ENCODE peak calls at places on chromosomes 1 and 21, in six cellular contexts. V is cardiac fibroblast, J is keratinocyte, D is stomach, Y is tibial nerve, G is body of pancreas. X is an unnamed sample.

GRCh38 chr1:20472860-20473711 is 12.9 kb downstream of the CAMK2N1 start:
- DNase-seq in Y (no peak), G (peak), J (no peak), D (peak), V (peak), X (peak)

GRCh38 chr1:62131093-62131725 is 63.4 kb upstream of the L1TD1 start:
- DNase-seq in J (no peak), Y (peak), D (peak), G (peak), V (peak), X (peak)

GRCh38 chr1:204296431-204296988 is 63.2 kb downstream of the PLEKHA6 start:
- DNase-seq in G (no peak), Y (no peak), D (no peak), J (no peak), V (peak), X (peak)

GRCh38 chr1:23492132-23492720 is 8.2 kb upstream of the ASAP3 start:
- DNase-seq in G (no peak), J (no peak), V (no peak), D (no peak), Y (no peak), X (no peak)

GRCh38 chr1:167136191-167136614 is 42.3 kb downstream of the STYXL2 start:
- DNase-seq in V (peak), J (no peak), Y (no peak), D (no peak), G (no peak), X (peak)

GRCh38 chr1:54135436-54136120 is 17.2 kb downstream of the CDCP2 start:
- DNase-seq in D (no peak), G (no peak), V (no peak), J (no peak), Y (no peak), X (peak)

GRCh38 chr1:178532392-178532791 is 19.5 kb downstream of the TEX35 start:
- DNase-seq in Y (peak), J (no peak), V (peak), D (peak), G (peak), X (peak)

GRCh38 chr1:239574112-239574511 is 187.7 kb downstream of the CHRM3 start:
- DNase-seq in V (no peak), D (no peak), J (no peak), G (no peak), Y (no peak), X (no peak)

GRCh38 chr1:145918992-145919939 is 749 bp upstream of the PEX11B start:
- DNase-seq in G (peak), J (no peak), D (peak), V (peak), Y (peak), X (peak)

GRCh38 chr1:29783501-29784275 is 547.4 kb downstream of the PTPRU start:
- DNase-seq in Y (no peak), D (no peak), V (no peak), J (no peak), G (no peak), X (no peak)

GRCh38 chr1:231808990-231809389 is 182.4 kb downstream of the DISC1 start:
- DNase-seq in Y (no peak), J (no peak), G (no peak), D (no peak), V (peak), X (peak)

GRCh38 chr1:228012555-228012954 is 5.8 kb downstream of the WNT3A start:
- DNase-seq in V (no peak), J (no peak), D (no peak), G (no peak), Y (no peak), X (no peak)

GRCh38 chr21:35932232-35932911 is 128.0 kb downstream of the SETD4 start:
- DNase-seq in J (peak), Y (peak), D (no peak), V (peak), G (peak), X (peak)

GRCh38 chr1:77283701-77284425 is 2.0 kb downstream of the AK5 start:
- DNase-seq in Y (no peak), D (no peak), J (no peak), V (no peak), G (no peak), X (peak)

GRCh38 chr1:77313491-77313890 is 31.7 kb downstream of the AK5 start:
- DNase-seq in Y (no peak), D (peak), V (peak), J (no peak), G (no peak), X (peak)

GRCh38 chr1:1075148-1075935 is 1.2 kb upstream of the RNF223 start:
- DNase-seq in Y (no peak), D (no peak), J (no peak), V (no peak), G (no peak), X (no peak)

GRCh38 chr1:84691139-84691783 is 1.0 kb upstream of the SSX2IP start:
- DNase-seq in V (no peak), J (no peak), G (no peak), D (no peak), Y (no peak), X (no peak)

GRCh38 chr1:35324486-35324885 is 56.0 kb downstream of the ZMYM4 start:
- DNase-seq in D (no peak), V (peak), G (no peak), Y (no peak), J (no peak), X (peak)

GRCh38 chr1:31795801-31796621 is 19.8 kb downstream of the SPOCD1 start:
- DNase-seq in Y (no peak), V (peak), G (no peak), J (no peak), D (peak), X (peak)

GRCh38 chr1:221035680-221036153 is 156.5 kb downstream of the HLX start:
- DNase-seq in D (no peak), G (no peak), J (no peak), V (peak), Y (no peak), X (peak)

GRCh38 chr1:1671365-1672119 is 12.7 kb upstream of the CDK11B start:
- DNase-seq in D (peak), J (no peak), Y (no peak), G (no peak), V (no peak), X (no peak)

GRCh38 chr1:101251504-101251903 is 14.7 kb downstream of the S1PR1 start:
- DNase-seq in G (no peak), D (no peak), J (no peak), Y (no peak), V (no peak), X (no peak)

GRCh38 chr1:39205102-39205780 is 746 bp downstream of the MACF1 start:
- DNase-seq in J (no peak), G (no peak), V (peak), Y (peak), D (peak), X (peak)

GRCh38 chr1:104665300-104665699 is 915.6 kb downstream of the AMY1C start:
- DNase-seq in Y (no peak), V (no peak), D (no peak), G (no peak), J (no peak), X (no peak)

GRCh38 chr1:227789042-227789880 is 26.2 kb upstream of the PRSS38 start:
- DNase-seq in V (no peak), D (no peak), Y (peak), G (no peak), J (no peak), X (peak)

GRCh38 chr1:66207484-66207883 is 326.5 kb upstream of the SGIP1 start:
- DNase-seq in Y (no peak), J (no peak), G (no peak), D (no peak), V (peak), X (peak)

GRCh38 chr1:155093938-155094621 is 15.4 kb downstream of the EFNA3 start:
- DNase-seq in G (no peak), D (no peak), Y (peak), J (no peak), V (peak), X (peak)

GRCh38 chr1:112744019-112744578 is 29.0 kb upstream of the PPM1J start:
- DNase-seq in D (no peak), J (no peak), Y (no peak), G (peak), V (peak), X (peak)

GRCh38 chr1:111620412-111620971 is 903 bp downstream of the RAP1A start:
- DNase-seq in J (no peak), G (no peak), Y (no peak), V (no peak), D (no peak), X (no peak)

GRCh38 chr1:182869241-182869666 is 30.1 kb downstream of the DHX9 start:
- DNase-seq in D (no peak), Y (no peak), J (no peak), V (no peak), G (no peak), X (no peak)

GRCh38 chr1:3587133-3587733 is 24.1 kb downstream of the MEGF6 start:
- DNase-seq in V (no peak), G (no peak), Y (no peak), D (peak), J (no peak), X (peak)

GRCh38 chr1:153968972-153969371 is 1.3 kb downstream of the CREB3L4 start:
- DNase-seq in D (no peak), Y (no peak), V (no peak), J (no peak), G (no peak), X (no peak)

GRCh38 chr1:243407284-243408018 is 151.6 kb downstream of the SDCCAG8 start:
- DNase-seq in Y (no peak), J (no peak), V (peak), G (no peak), D (no peak), X (peak)

GRCh38 chr21:40680311-40680710 is 166.6 kb downstream of the DSCAM start:
- DNase-seq in J (no peak), D (no peak), G (no peak), V (no peak), Y (no peak), X (no peak)

GRCh38 chr21:45365608-45366241 is 39.2 kb upstream of the COL18A1 start:
- DNase-seq in J (no peak), Y (no peak), V (peak), D (no peak), G (peak), X (peak)

DNA sequence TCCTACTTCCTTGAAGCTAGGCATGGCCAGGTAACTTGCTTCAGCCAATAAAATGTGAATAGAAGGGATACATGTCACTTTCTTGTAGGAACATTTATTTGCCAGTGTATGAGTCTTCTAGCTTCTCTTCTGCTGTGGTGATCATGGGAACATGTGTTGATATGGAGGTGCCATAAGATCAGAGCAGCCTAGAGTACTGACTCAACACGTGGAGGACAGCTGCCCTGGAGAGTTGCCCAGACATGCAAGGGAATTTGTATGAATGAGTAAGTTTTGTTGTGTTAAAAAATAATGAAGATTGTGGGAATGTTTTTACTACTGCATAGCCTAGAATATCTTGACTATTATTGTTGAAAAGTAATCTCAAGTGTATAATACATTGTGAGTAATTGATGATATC is 502.3 kb downstream of the NUF2 start:
- DNase-seq in G (no peak), V (peak), J (peak), D (no peak), Y (peak), X (peak)
- H3K4me3 ChIP-seq in G (no peak), V (no peak), J (no peak), D (no peak), Y (no peak), X (no peak)

DNA sequence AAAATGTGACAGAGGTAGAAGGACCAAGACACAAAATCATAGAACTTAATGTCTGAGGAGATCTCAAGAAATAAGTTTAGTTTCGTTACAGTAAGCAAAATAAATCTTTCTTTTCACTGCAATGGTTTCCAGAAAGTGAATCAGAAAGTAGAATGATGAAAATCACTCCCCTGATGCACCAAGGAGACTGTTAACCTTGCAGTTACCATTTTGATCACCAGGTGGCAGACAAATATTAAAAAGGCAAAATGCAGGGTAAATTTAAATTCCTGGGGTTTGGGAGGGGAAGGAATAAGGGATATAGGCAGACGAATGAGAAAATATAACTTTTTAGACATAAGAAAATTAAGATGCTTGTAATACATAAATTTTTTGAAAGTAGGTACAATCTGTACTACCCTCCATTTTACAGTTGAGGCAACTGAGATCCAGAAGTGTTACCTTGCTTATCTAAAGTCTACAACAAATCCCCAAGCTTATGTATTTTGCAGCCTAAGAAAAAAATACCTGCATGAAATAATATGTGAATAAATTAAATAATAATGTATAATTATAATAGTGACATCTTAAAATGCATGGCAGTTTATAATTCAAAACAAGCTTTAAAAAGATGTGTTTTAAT is 253.2 kb downstream of the CRB1 start:
- DNase-seq in V (peak), J (no peak), Y (peak), G (no peak), D (no peak), X (peak)
- TF ChIP-seq CTCF in V (peak), J (peak), Y (peak), G (peak), D (peak), X (peak)

GRCh38 chr1:230113605-230114241 is 46.7 kb downstream of the GALNT2 start:
- DNase-seq in D (no peak), G (no peak), J (no peak), Y (peak), V (peak), X (peak)
- H3K4me3 ChIP-seq in D (no peak), G (no peak), J (no peak), Y (peak), V (peak), X (no peak)

GRCh38 chr1:184208622-184209021 is 157.1 kb downstream of the TSEN15 start:
- DNase-seq in D (no peak), G (no peak), J (no peak), V (no peak), Y (no peak), X (no peak)

GRCh38 chr1:184210048-184210447 is 158.5 kb downstream of the TSEN15 start:
- DNase-seq in J (no peak), G (peak), Y (no peak), V (peak), D (no peak), X (peak)

GRCh38 chr1:184214128-184214527 is 162.6 kb downstream of the TSEN15 start:
- DNase-seq in J (no peak), G (peak), D (no peak), V (no peak), Y (no peak), X (no peak)

GRCh38 chr1:184212649-184213314 is 161.3 kb downstream of the TSEN15 start:
- DNase-seq in V (peak), J (peak), D (no peak), Y (no peak), G (no peak), X (peak)

GRCh38 chr1:184210822-184211221 is 159.3 kb downstream of the TSEN15 start:
- DNase-seq in V (no peak), D (no peak), J (no peak), G (no peak), Y (no peak), X (no peak)
- TF ChIP-seq CTCF in V (no peak), D (no peak), J (no peak), G (no peak), Y (no peak), X (no peak)

GRCh38 chr1:219927956-219928790 is at the start of gene SLC30A10:
- DNase-seq in G (peak), V (peak), J (no peak), Y (no peak), D (no peak), X (no peak)
- H3K4me3 ChIP-seq in G (peak), V (peak), J (peak), Y (peak), D (peak), X (peak)

DNA sequence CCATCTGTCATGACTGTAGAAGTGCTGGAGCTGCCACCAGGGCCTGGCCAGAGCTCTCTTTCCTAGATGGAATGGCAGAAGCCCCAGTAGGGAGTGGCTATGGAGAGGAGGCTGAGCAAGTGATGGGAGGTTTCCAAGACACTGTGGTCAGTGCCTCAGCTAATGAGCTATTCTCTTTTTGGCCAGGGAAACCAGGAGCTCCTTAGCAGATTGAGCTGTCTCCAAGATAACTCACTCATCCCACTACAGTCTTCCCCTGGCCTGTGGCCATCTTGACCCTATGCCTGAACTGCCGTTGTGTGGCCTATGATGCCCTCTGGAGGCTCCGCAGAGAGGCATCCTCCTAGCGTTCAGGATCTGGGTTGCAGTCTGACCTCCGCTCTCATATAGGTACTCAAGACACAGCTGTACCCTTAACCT is 60.5 kb downstream of the ERI3 start:
- DNase-seq in J (no peak), G (peak), D (peak), Y (peak), V (peak), X (peak)
- TF ChIP-seq CTCF in J (no peak), G (no peak), D (no peak), Y (no peak), V (peak), X (peak)

GRCh38 chr1:224432141-224432540 is 2.5 kb downstream of the WDR26 start:
- DNase-seq in Y (no peak), D (no peak), J (no peak), V (peak), G (no peak), X (no peak)
- H3K4me3 ChIP-seq in Y (peak), D (peak), J (peak), V (peak), G (no peak), X (peak)

GRCh38 chr1:151888972-151889570 is 20.2 kb downstream of the THEM4 start:
- DNase-seq in J (no peak), Y (no peak), G (no peak), V (peak), D (no peak), X (peak)
- TF ChIP-seq CTCF in J (peak), Y (peak), G (peak), V (peak), D (peak), X (peak)

X was measured in foreskin fibroblast.